ENCODE peak calls at places on chromosomes 3 and 15, in five cellular contexts. One of them, this sample, is unnamed.

GRCh38 chr15:25864966-25865365 is 1.8 kb upstream of the ATP10A start:
- DNase-seq in MCF 10A: no peak
- DNase-seq in amniotic epithelial cell: no peak
- DNase-seq in kidney tubule cell: peak
- DNase-seq in COR-L47: no peak
- DNase-seq in this sample: no peak

GRCh38 chr3:175941352-175941751 is 1082.2 kb downstream of the NAALADL2 start:
- DNase-seq in kidney tubule cell: peak
- DNase-seq in MCF 10A: no peak
- DNase-seq in COR-L47: no peak
- DNase-seq in amniotic epithelial cell: peak
- DNase-seq in this sample: no peak

GRCh38 chr3:156321934-156322333 is 201.6 kb downstream of the KCNAB1 start:
- DNase-seq in amniotic epithelial cell: no peak
- DNase-seq in MCF 10A: no peak
- DNase-seq in COR-L47: peak
- DNase-seq in kidney tubule cell: no peak
- DNase-seq in this sample: no peak

GRCh38 chr3:172749201-172749965 is 1.1 kb upstream of the ECT2 start:
- DNase-seq in kidney tubule cell: peak
- DNase-seq in amniotic epithelial cell: peak
- DNase-seq in MCF 10A: peak
- DNase-seq in COR-L47: peak
- DNase-seq in this sample: no peak

GRCh38 chr15:23416349-23417276 is 30.4 kb downstream of the GOLGA6L2 start:
- DNase-seq in kidney tubule cell: no peak
- DNase-seq in amniotic epithelial cell: no peak
- DNase-seq in MCF 10A: no peak
- DNase-seq in COR-L47: no peak
- DNase-seq in this sample: no peak

GRCh38 chr3:13688034-13688433 is 139.1 kb downstream of the FBLN2 start:
- DNase-seq in kidney tubule cell: no peak
- DNase-seq in MCF 10A: no peak
- DNase-seq in amniotic epithelial cell: no peak
- DNase-seq in COR-L47: no peak
- DNase-seq in this sample: no peak

GRCh38 chr3:196789773-196790419 is 50.2 kb downstream of the PAK2 start:
- DNase-seq in COR-L47: no peak
- DNase-seq in kidney tubule cell: peak
- DNase-seq in amniotic epithelial cell: no peak
- DNase-seq in MCF 10A: peak
- DNase-seq in this sample: no peak

GRCh38 chr3:56593455-56594158 is 36.6 kb downstream of the CCDC66 start:
- DNase-seq in MCF 10A: no peak
- DNase-seq in amniotic epithelial cell: no peak
- DNase-seq in kidney tubule cell: no peak
- DNase-seq in COR-L47: no peak
- DNase-seq in this sample: peak

GRCh38 chr3:146273721-146274407 is 23.0 kb upstream of the PLSCR4 start:
- DNase-seq in amniotic epithelial cell: no peak
- DNase-seq in COR-L47: no peak
- DNase-seq in MCF 10A: no peak
- DNase-seq in kidney tubule cell: no peak
- DNase-seq in this sample: no peak

GRCh38 chr15:66161575-66162118 is 91.9 kb downstream of the MEGF11 start:
- DNase-seq in MCF 10A: no peak
- DNase-seq in kidney tubule cell: no peak
- DNase-seq in COR-L47: no peak
- DNase-seq in amniotic epithelial cell: no peak
- DNase-seq in this sample: no peak

GRCh38 chr15:77584201-77584600 is 48.5 kb downstream of the LINGO1 start:
- DNase-seq in MCF 10A: peak
- DNase-seq in amniotic epithelial cell: no peak
- DNase-seq in kidney tubule cell: no peak
- DNase-seq in COR-L47: no peak
- DNase-seq in this sample: no peak

GRCh38 chr15:100112636-100113305 is 229.0 kb downstream of the ADAMTS17 start:
- DNase-seq in MCF 10A: no peak
- DNase-seq in kidney tubule cell: no peak
- DNase-seq in COR-L47: no peak
- DNase-seq in amniotic epithelial cell: no peak
- DNase-seq in this sample: no peak

GRCh38 chr3:36496734-36497133 is 116.4 kb downstream of the STAC start:
- DNase-seq in kidney tubule cell: no peak
- DNase-seq in COR-L47: no peak
- DNase-seq in MCF 10A: peak
- DNase-seq in amniotic epithelial cell: peak
- DNase-seq in this sample: no peak

GRCh38 chr15:79010278-79010677 is 65.4 kb upstream of the CTSH start:
- DNase-seq in amniotic epithelial cell: no peak
- DNase-seq in kidney tubule cell: no peak
- DNase-seq in MCF 10A: no peak
- DNase-seq in COR-L47: no peak
- DNase-seq in this sample: no peak

GRCh38 chr15:57156210-57156887 is 220.0 kb upstream of the CGNL1 start:
- DNase-seq in COR-L47: no peak
- DNase-seq in kidney tubule cell: no peak
- DNase-seq in MCF 10A: no peak
- DNase-seq in amniotic epithelial cell: no peak
- DNase-seq in this sample: no peak

GRCh38 chr15:73375755-73376305 is 7.1 kb upstream of the HCN4 start:
- DNase-seq in COR-L47: peak
- DNase-seq in amniotic epithelial cell: no peak
- DNase-seq in MCF 10A: no peak
- DNase-seq in kidney tubule cell: no peak
- DNase-seq in this sample: no peak

GRCh38 chr3:50278868-50279224 is at the start of gene LSMEM2:
- DNase-seq in COR-L47: no peak
- DNase-seq in amniotic epithelial cell: no peak
- DNase-seq in MCF 10A: no peak
- DNase-seq in kidney tubule cell: no peak
- DNase-seq in this sample: no peak

GRCh38 chr3:15610083-15610482 is 8.5 kb downstream of the BTD start:
- DNase-seq in COR-L47: no peak
- DNase-seq in MCF 10A: peak
- DNase-seq in amniotic epithelial cell: peak
- DNase-seq in kidney tubule cell: peak
- DNase-seq in this sample: no peak

GRCh38 chr15:77037475-77038209 is 33.3 kb downstream of the TSPAN3 start:
- DNase-seq in COR-L47: no peak
- DNase-seq in MCF 10A: no peak
- DNase-seq in amniotic epithelial cell: no peak
- DNase-seq in kidney tubule cell: no peak
- DNase-seq in this sample: peak